ENCODE peak calls at places on chromosomes 1 and 21, in five cellular contexts. Z is sigmoid colon, X is breast epithelium, V is GM23338, K is stomach. F is an unnamed sample.

GRCh38 chr1:62676606-62677356 is 11.4 kb downstream of the DOCK7 start:
- DNase-seq in K (no peak), Z (no peak), X (no peak), V (peak; percentile 47), F (no peak)

GRCh38 chr1:96309783-96310182 is 411.8 kb upstream of the PTBP2 start:
- DNase-seq in K (no peak), X (no peak), V (no peak), Z (no peak), F (no peak)

GRCh38 chr1:188188317-188188716 is 1359.6 kb downstream of the PLA2G4A start:
- DNase-seq in V (no peak), Z (no peak), K (no peak), X (no peak), F (no peak)

GRCh38 chr1:156750932-156751723 is at the start of gene HDGF:
- DNase-seq in X (peak; percentile 55), Z (peak; percentile 85), V (peak; percentile 73), K (peak; percentile 48), F (no peak)

GRCh38 chr1:185281245-185281644 is 35.8 kb downstream of the IVNS1ABP start:
- DNase-seq in Z (no peak), X (no peak), K (no peak), V (no peak), F (no peak)

GRCh38 chr21:43923391-43923790 is 58.4 kb downstream of the AGPAT3 start:
- DNase-seq in Z (peak; percentile 67), K (no peak), X (no peak), V (no peak), F (no peak)

GRCh38 chr1:223142795-223143759 is at the start of gene TLR5:
- DNase-seq in V (peak; percentile 90), X (peak; percentile 80), Z (peak; percentile 91), K (peak; percentile 94), F (no peak)

GRCh38 chr1:160519542-160520435 is 3.3 kb downstream of the SLAMF6 start:
- DNase-seq in Z (no peak), V (peak; percentile 28), X (no peak), K (no peak), F (no peak)

GRCh38 chr1:117142200-117142599 is 20.7 kb upstream of the TRIM45 start:
- DNase-seq in K (no peak), X (no peak), V (no peak), Z (no peak), F (no peak)

GRCh38 chr1:169119405-169119804 is 12.9 kb downstream of the ATP1B1 start:
- DNase-seq in K (no peak), V (no peak), X (no peak), Z (no peak), F (no peak)

GRCh38 chr1:205042911-205043806 is at the start of gene CNTN2:
- DNase-seq in K (no peak), Z (no peak), X (no peak), V (peak; percentile 79), F (no peak)

GRCh38 chr1:94355485-94355980 is 62.7 kb upstream of the ABCD3 start:
- DNase-seq in Z (no peak), V (no peak), K (no peak), X (no peak), F (no peak)

DNA sequence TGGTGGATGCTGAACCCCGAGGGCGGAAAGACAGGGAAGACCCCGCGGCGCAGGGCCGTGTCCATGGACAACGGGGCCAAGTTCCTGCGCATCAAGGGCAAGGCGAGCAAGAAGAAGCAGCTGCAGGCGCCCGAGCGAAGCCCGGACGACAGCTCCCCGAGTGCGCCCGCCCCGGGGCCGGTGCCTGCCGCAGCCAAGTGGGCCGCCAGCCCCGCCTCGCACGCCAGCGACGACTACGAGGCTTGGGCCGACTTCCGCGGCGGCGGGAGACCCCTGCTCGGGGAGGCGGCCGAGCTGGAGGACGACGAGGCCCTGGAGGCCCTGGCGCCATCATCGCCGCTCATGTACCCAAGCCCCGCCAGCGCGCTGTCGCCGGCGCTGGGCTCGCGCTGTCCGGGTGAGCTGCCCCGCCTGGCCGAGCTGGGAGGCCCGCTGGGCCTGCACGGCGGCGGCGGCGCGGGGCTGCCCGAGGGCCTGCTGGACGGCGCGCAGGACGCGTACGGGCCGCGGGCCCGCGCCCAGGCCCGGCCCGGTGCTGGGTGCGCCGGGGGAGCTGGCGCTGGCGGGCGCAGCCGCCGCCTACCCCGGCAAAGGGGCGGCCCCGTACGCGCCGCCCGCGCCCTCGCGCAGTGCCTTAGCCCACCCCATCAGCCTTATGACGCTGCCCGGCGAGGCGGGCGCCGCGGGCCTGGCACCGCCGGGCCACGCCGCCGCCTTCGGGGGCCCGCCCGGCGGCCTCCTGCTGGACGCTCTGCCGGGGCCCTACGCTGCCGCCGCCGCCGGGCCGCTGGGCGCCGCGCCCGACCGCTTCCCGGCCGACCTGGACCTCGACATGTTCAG is 20.7 kb downstream of the FOXO6 start:
- DNase-seq in K (peak; percentile 61), V (peak; percentile 68), Z (peak; percentile 83), X (no peak), F (no peak)
- H3K27ac ChIP-seq in K (peak overlapping the region; percentile 95), V (no peak overlapping the region), Z (peak overlapping the region; percentile 99), X (peak overlapping the region; percentile 98), F (peak overlapping the region; percentile 98)

GRCh38 chr1:18739408-18739807 is 108.8 kb downstream of the PAX7 start:
- DNase-seq in V (no peak), Z (no peak), X (no peak), K (no peak), F (no peak)

GRCh38 chr1:18746981-18747380 is 112.5 kb downstream of the TAS1R2 start:
- DNase-seq in Z (no peak), V (no peak), X (no peak), K (no peak), F (no peak)

GRCh38 chr1:18740617-18741016 is 110.0 kb downstream of the PAX7 start:
- DNase-seq in Z (no peak), V (no peak), K (no peak), X (no peak), F (no peak)

GRCh38 chr1:18739956-18740355 is 109.3 kb downstream of the PAX7 start:
- DNase-seq in X (no peak), Z (no peak), V (no peak), K (no peak), F (no peak)

GRCh38 chr1:18743233-18743632 is 112.6 kb downstream of the PAX7 start:
- DNase-seq in V (peak; percentile 91), Z (no peak), X (no peak), K (no peak), F (no peak)
- TF ChIP-seq CTCF in V (peak; percentile 95), Z (no peak), X (no peak), K (no peak), F (no peak)

DNA sequence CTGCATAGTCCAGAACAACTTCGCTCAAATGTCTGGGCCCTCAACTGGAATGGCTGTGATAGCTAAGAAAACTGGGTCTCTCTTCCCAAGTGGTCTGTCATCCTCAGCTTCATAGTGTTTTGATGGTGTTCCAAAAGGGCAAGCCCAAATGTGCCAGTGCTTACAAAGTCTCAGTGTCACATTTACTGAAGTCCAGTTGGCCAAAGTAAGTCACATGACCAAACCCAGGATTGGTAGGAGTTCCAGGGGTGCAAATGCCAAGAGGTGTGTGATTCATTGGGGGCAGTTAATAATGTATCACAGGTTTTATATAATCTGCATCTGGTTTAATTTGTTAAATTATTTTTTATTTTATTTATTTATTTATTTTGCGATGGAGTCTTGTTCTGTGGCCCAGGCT is 24.9 kb downstream of the SMG7 start:
- DNase-seq in K (no peak), Z (no peak), X (no peak), V (no peak), F (no peak)
- H3K27ac ChIP-seq in K (no peak overlapping the region), Z (no peak overlapping the region), X (no peak overlapping the region), V (no peak overlapping the region), F (no peak overlapping the region)

GRCh38 chr1:118291686-118292085 is 106.7 kb upstream of the SPAG17 start:
- DNase-seq in K (no peak), Z (peak; percentile 56), X (no peak), V (no peak), F (no peak)
- TF ChIP-seq CTCF in K (no peak), Z (no peak), X (no peak), V (no peak), F (no peak)

F was measured in thoracic aorta.